ENCODE peak calls at places on chromosomes 6 and 20, in five cellular contexts. V is endodermal cell, O is stromal cell of bone marrow, W is OCI-LY7, B is HL-60. L is an unnamed sample.

GRCh38 chr20:11094711-11095110 is 420.9 kb upstream of the JAG1 start:
- DNase-seq in B (no peak), V (no peak), O (no peak), W (no peak), L (no peak)

GRCh38 chr6:111113731-111114438 is 26.6 kb downstream of the SLC16A10 start:
- DNase-seq in O (peak; percentile 61), V (peak; percentile 55), W (no peak), B (no peak), L (peak; percentile 58)

GRCh38 chr6:41531016-41531415 is 15.2 kb upstream of the FOXP4 start:
- DNase-seq in O (no peak), B (no peak), V (no peak), W (no peak), L (no peak)

GRCh38 chr6:83976871-83977270 is 56.7 kb upstream of the MRAP2 start:
- DNase-seq in O (no peak), B (no peak), W (no peak), V (no peak), L (no peak)

GRCh38 chr6:11814819-11815218 is 36.2 kb upstream of the ADTRP start:
- DNase-seq in W (no peak), B (no peak), O (no peak), V (no peak), L (no peak)

GRCh38 chr6:165871571-165871970 is 208.5 kb upstream of the PDE10A start:
- DNase-seq in B (no peak), V (no peak), W (no peak), O (no peak), L (no peak)

GRCh38 chr6:129498556-129498940 is 211.4 kb downstream of the ARHGAP18 start:
- DNase-seq in O (no peak), V (no peak), W (no peak), B (no peak), L (peak; percentile 42)

GRCh38 chr20:1324598-1325172 is 4.3 kb downstream of the SDCBP2 start:
- DNase-seq in B (no peak), W (no peak), V (peak; percentile 27), O (peak; percentile 40), L (peak; percentile 82)

GRCh38 chr6:14731638-14732037 is 514.2 kb upstream of the JARID2 start:
- DNase-seq in B (no peak), V (no peak), W (no peak), O (no peak), L (no peak)

GRCh38 chr6:49540614-49541013 is 9.9 kb upstream of the C6orf141 start:
- DNase-seq in B (no peak), W (no peak), O (no peak), V (no peak), L (no peak)

GRCh38 chr20:17617868-17618672 is 48.2 kb downstream of the DSTN start:
- DNase-seq in W (no peak), B (no peak), O (no peak), V (no peak), L (no peak)

GRCh38 chr20:41587523-41587922 is 30.7 kb downstream of the CHD6 start:
- DNase-seq in B (no peak), O (no peak), V (no peak), W (no peak), L (peak; percentile 15)

GRCh38 chr6:42507901-42508300 is 55.9 kb upstream of the UBR2 start:
- DNase-seq in O (peak; percentile 36), V (no peak), B (no peak), W (no peak), L (no peak)

GRCh38 chr20:54063580-54063979 is 6.8 kb downstream of the BCAS1 start:
- DNase-seq in O (no peak), B (no peak), V (no peak), W (no peak), L (no peak)

GRCh38 chr20:40279390-40279789 is 409.6 kb downstream of the MAFB start:
- DNase-seq in O (peak; percentile 88), W (no peak), V (peak; percentile 58), B (peak; percentile 55), L (peak; percentile 96)

GRCh38 chr6:121437861-121438651 is 2.6 kb downstream of the GJA1 start:
- DNase-seq in W (no peak), B (no peak), O (no peak), V (peak; percentile 92), L (peak; percentile 58)

GRCh38 chr6:56238352-56238751 is 9.0 kb downstream of the COL21A1 start:
- DNase-seq in V (no peak), B (no peak), O (no peak), W (no peak), L (no peak)

GRCh38 chr6:28653876-28654275 is 128.2 kb downstream of the GPX5 start:
- DNase-seq in V (no peak), B (no peak), O (no peak), W (no peak), L (peak; percentile 29)

GRCh38 chr20:47493175-47493953 is 8.3 kb upstream of the NCOA3 start:
- DNase-seq in B (peak; percentile 59), O (peak; percentile 48), V (no peak), W (peak; percentile 52), L (peak; percentile 76)

GRCh38 chr6:147468634-147469033 is 39.9 kb upstream of the SAMD5 start:
- DNase-seq in B (no peak), W (no peak), V (peak; percentile 64), O (no peak), L (no peak)

GRCh38 chr20:37681384-37681977 is 12.3 kb upstream of the CTNNBL1 start:
- DNase-seq in B (no peak), W (no peak), V (peak; percentile 63), O (no peak), L (peak; percentile 5)

GRCh38 chr20:41185013-41185757 is 47.8 kb downstream of the PLCG1 start:
- DNase-seq in V (peak; percentile 32), O (no peak), W (no peak), B (no peak), L (no peak)

GRCh38 chr6:47496935-47497579 is 19.5 kb downstream of the CD2AP start:
- DNase-seq in O (no peak), V (no peak), B (no peak), W (no peak), L (no peak)

GRCh38 chr20:62104234-62104789 is 18.0 kb upstream of the LSM14B start:
- DNase-seq in W (no peak), V (no peak), O (no peak), B (no peak), L (no peak)

GRCh38 chr6:21740719-21741118 is 147.2 kb downstream of the SOX4 start:
- DNase-seq in V (no peak), B (no peak), O (no peak), W (no peak), L (no peak)

L was measured in RPMI7951.